ENCODE peak calls at places on chromosomes 12 and 14, in four cellular contexts. J is breast epithelium, M is IMR-90, P is adrenal gland. V is an unnamed sample. For H3K27me3 and H3K9me3, the result is how much of the 10 kb centered on the place peaks cover.

GRCh38 chr14:73973497-73973896 is 23.4 kb downstream of the COQ6 start:
- DNase-seq in J (no peak), M (no peak), P (no peak), V (no peak)

GRCh38 chr14:103483600-103483999 is 39.0 kb downstream of the CKB start:
- DNase-seq in J (no peak), M (peak), P (peak), V (peak)

GRCh38 chr14:39179042-39179441 is 4.0 kb downstream of the PNN start:
- DNase-seq in J (no peak), M (no peak), P (no peak), V (no peak)

GRCh38 chr12:65867428-65867827 is 43.1 kb downstream of the HMGA2 start:
- DNase-seq in J (no peak), M (peak), P (no peak), V (peak)

GRCh38 chr12:15627995-15628945 is 160.9 kb downstream of the EPS8 start:
- DNase-seq in J (no peak), M (peak), P (no peak), V (no peak)

GRCh38 chr12:4828176-4828575 is 81.5 kb upstream of the KCNA1 start:
- DNase-seq in J (no peak), M (no peak), P (no peak), V (no peak)

GRCh38 chr12:114952573-114953196 is 268.7 kb upstream of the TBX3 start:
- DNase-seq in J (no peak), M (peak), P (peak), V (no peak)

GRCh38 chr12:109358154-109358869 is 10.6 kb downstream of the MYO1H start:
- DNase-seq in J (no peak), M (peak), P (no peak), V (no peak)

GRCh38 chr14:68941820-68942219 is 37.3 kb downstream of the ACTN1 start:
- DNase-seq in J (peak), M (peak), P (no peak), V (peak)

GRCh38 chr12:3045494-3045893 is 31.7 kb upstream of the TSPAN9 start:
- DNase-seq in J (no peak), M (no peak), P (no peak), V (no peak)

GRCh38 chr14:20454359-20454644 is 310 bp downstream of the OSGEP start:
- DNase-seq in J (no peak), M (peak), P (peak), V (no peak)

GRCh38 chr12:124383028-124383427 is 88.1 kb downstream of the RFLNA start:
- DNase-seq in J (no peak), M (no peak), P (no peak), V (no peak)

GRCh38 chr12:131101006-131101405 is 147.3 kb downstream of the ADGRD1 start:
- DNase-seq in J (peak), M (no peak), P (peak), V (no peak)

GRCh38 chr14:77043177-77043983 is 14.9 kb upstream of the IRF2BPL start:
- DNase-seq in J (no peak), M (peak), P (peak), V (no peak)

GRCh38 chr12:94636462-94637085 is 13.8 kb downstream of the TMCC3 start:
- DNase-seq in J (no peak), M (no peak), P (peak), V (no peak)

GRCh38 chr14:67502867-67503266 is 14.3 kb upstream of the TMEM229B start:
- DNase-seq in J (no peak), M (no peak), P (no peak), V (no peak)

GRCh38 chr12:75208851-75209781 is 523 bp downstream of the KCNC2 start:
- DNase-seq in J (no peak), M (peak), P (peak), V (peak)

GRCh38 chr12:65123435-65124063 is 2.4 kb upstream of the WIF1 start:
- DNase-seq in J (no peak), M (peak), P (peak), V (no peak)

GRCh38 chr14:34014936-34015335 is 64.1 kb upstream of the EGLN3 start:
- DNase-seq in J (no peak), M (no peak), P (no peak), V (no peak)

GRCh38 chr12:96886998-96887677 is 19.9 kb upstream of the NEDD1 start:
- DNase-seq in J (no peak), M (peak), P (no peak), V (peak)

GRCh38 chr14:101444116-101444515 is 117.2 kb upstream of the DIO3 start:
- DNase-seq in J (no peak), M (peak), P (no peak), V (peak)

GRCh38 chr12:71967176-71967575 is 28.5 kb downstream of the TPH2 start:
- DNase-seq in J (no peak), M (peak), P (no peak), V (no peak)

GRCh38 chr14:93989939-93990338 is 7.2 kb upstream of the CCDC197 start:
- DNase-seq in J (no peak), M (no peak), P (no peak), V (no peak)

GRCh38 chr14:101504096-101504948 is 57.0 kb upstream of the DIO3 start:
- DNase-seq in J (peak), M (no peak), P (peak), V (no peak)

GRCh38 chr12:46677749-46678148 is 148.0 kb downstream of the SLC38A4 start:
- DNase-seq in J (no peak), M (peak), P (no peak), V (no peak)

GRCh38 chr14:99554757-99555531 is 49.1 kb downstream of the CCDC85C start:
- DNase-seq in J (no peak), M (no peak), P (peak), V (no peak)

GRCh38 chr12:4160314-4161040 is 113.1 kb upstream of the CCND2 start:
- DNase-seq in J (no peak), M (no peak), P (no peak), V (no peak)

GRCh38 chr14:71498151-71498734 is 434.0 kb upstream of the RGS6 start:
- DNase-seq in J (no peak), M (peak), P (no peak), V (peak)

GRCh38 chr14:91372680-91373495 is 44.7 kb downstream of the CCDC88C start:
- DNase-seq in J (no peak), M (no peak), P (no peak), V (no peak)

GRCh38 chr14:91374897-91375747 is 42.5 kb downstream of the CCDC88C start:
- DNase-seq in J (no peak), M (no peak), P (no peak), V (no peak)

GRCh38 chr14:91375748-91376452 is 41.7 kb downstream of the CCDC88C start:
- DNase-seq in J (no peak), M (no peak), P (no peak), V (no peak)

GRCh38 chr14:91373591-91374245 is 43.9 kb downstream of the CCDC88C start:
- DNase-seq in J (no peak), M (no peak), P (no peak), V (no peak)

GRCh38 chr14:91374287-91374880 is 43.2 kb downstream of the CCDC88C start:
- DNase-seq in J (no peak), M (no peak), P (no peak), V (no peak)
- H3K27me3 ChIP-seq in J (under half), M (under half), P (under half), V (under half)

GRCh38 chr12:82805812-82806497 is 119.2 kb downstream of the TMTC2 start:
- DNase-seq in J (no peak), M (peak), P (no peak), V (no peak)
- H3K4me3 ChIP-seq in J (no peak), M (no peak), P (no peak), V (no peak)

GRCh38 chr12:34407813-34408212 is 385.5 kb downstream of the ALG10 start:
- DNase-seq in J (no peak), M (no peak), P (no peak), V (no peak)

GRCh38 chr12:34405286-34406227 is 383.3 kb downstream of the ALG10 start:
- DNase-seq in J (peak), M (no peak), P (peak), V (no peak)

GRCh38 chr12:34404377-34405285 is 382.3 kb downstream of the ALG10 start:
- DNase-seq in J (peak), M (no peak), P (peak), V (no peak)

GRCh38 chr12:34406996-34407300 is 384.7 kb downstream of the ALG10 start:
- DNase-seq in J (peak), M (no peak), P (no peak), V (no peak)

GRCh38 chr12:34406228-34406995 is 384.1 kb downstream of the ALG10 start:
- DNase-seq in J (no peak), M (no peak), P (peak), V (no peak)
- H3K9me3 ChIP-seq in J (half or more), M (under half), P (under half), V (under half)

GRCh38 chr12:45049912-45050318 is 984 bp downstream of the DBX2 start:
- DNase-seq in J (no peak), M (no peak), P (no peak), V (no peak)
- H3K27me3 ChIP-seq in J (under half), M (under half), P (under half), V (under half)

GRCh38 chr12:48237048-48237630 is 34.0 kb upstream of the OR10AD1 start:
- DNase-seq in J (no peak), M (no peak), P (peak), V (no peak)
- H3K4me3 ChIP-seq in J (no peak), M (no peak), P (no peak), V (no peak)

GRCh38 chr14:106530031-106530422 is 1003.6 kb downstream of the TMEM121 start:
- DNase-seq in J (no peak), M (no peak), P (no peak), V (no peak)

GRCh38 chr14:106528717-106529116 is 1002.3 kb downstream of the TMEM121 start:
- DNase-seq in J (no peak), M (no peak), P (no peak), V (no peak)

GRCh38 chr14:106530423-106531107 is 1004.2 kb downstream of the TMEM121 start:
- DNase-seq in J (no peak), M (no peak), P (no peak), V (peak)
- H3K9me3 ChIP-seq in J (under half), M (under half), P (under half), V (under half)

GRCh38 chr12:63149884-63150254 is 1.1 kb downstream of the AVPR1A start:
- DNase-seq in J (no peak), M (no peak), P (peak), V (no peak)
- H3K27me3 ChIP-seq in J (under half), M (under half), P (under half), V (half or more)

GRCh38 chr14:44405350-44405619 is 101.8 kb downstream of the FSCB start:
- DNase-seq in J (no peak), M (no peak), P (no peak), V (no peak)
- H3K4me3 ChIP-seq in J (no peak), M (no peak), P (no peak), V (no peak)

GRCh38 chr12:59452746-59453145 is 143.1 kb upstream of the SLC16A7 start:
- DNase-seq in J (no peak), M (peak), P (no peak), V (no peak)
- H3K9me3 ChIP-seq in J (under half), M (under half), P (under half), V (under half)

GRCh38 chr14:42921876-42922275 is 1315.2 kb downstream of the LRFN5 start:
- DNase-seq in J (no peak), M (no peak), P (no peak), V (no peak)

GRCh38 chr14:42918615-42919014 is 1311.9 kb downstream of the LRFN5 start:
- DNase-seq in J (no peak), M (no peak), P (no peak), V (no peak)
- H3K27me3 ChIP-seq in J (under half), M (under half), P (under half), V (under half)